ENCODE peak calls at places on chromosome 20, in nine cellular contexts. L is Right ventricle myocardium superior; E is left ventricle myocardium superior; Z is right cardiac atrium; J is naive thymus-derived CD8-positive, alpha-beta T cell; W is activated CD8-positive, alpha-beta T cell treated with anti-CD3 and anti-CD28 coated beads for 36 hours; Y is foreskin keratinocyte; X is T-cell; K is CD8-positive, alpha-beta T cell. U is an unnamed sample.

GRCh38 chr20:403582-403957 is 4.5 kb upstream of the RBCK1 start:
- ATAC-seq in L (no peak), E (no peak), Z (no peak), J (no peak), W (no peak), Y (no peak), X (no peak), K (no peak), U (no peak)

GRCh38 chr20:63392465-63393365 is 31.6 kb upstream of the CHRNA4 start:
- ATAC-seq in L (no peak), E (no peak), Z (no peak), J (no peak), W (no peak), Y (no peak), X (no peak), K (no peak), U (no peak)

GRCh38 chr20:59176812-59177211 is 13.2 kb downstream of the ZNF831 start:
- ATAC-seq in L (no peak), E (no peak), Z (no peak), J (no peak), W (no peak), Y (no peak), X (no peak), K (no peak), U (no peak)

GRCh38 chr20:46562373-46563169 is 12.1 kb upstream of the OCSTAMP start:
- ATAC-seq in L (peak), E (peak), Z (peak), J (peak), W (peak), Y (peak), X (peak), K (peak), U (peak)

GRCh38 chr20:3785240-3786125 is 1.1 kb downstream of the CENPB start:
- ATAC-seq in L (peak), E (peak), Z (peak), J (no peak), W (no peak), Y (no peak), X (no peak), K (no peak), U (no peak)

GRCh38 chr20:11716239-11716944 is 201.3 kb upstream of the BTBD3 start:
- ATAC-seq in L (no peak), E (no peak), Z (no peak), J (no peak), W (peak), Y (peak), X (no peak), K (no peak), U (no peak)

GRCh38 chr20:20606046-20606445 is 106.4 kb downstream of the RALGAPA2 start:
- ATAC-seq in L (no peak), E (no peak), Z (no peak), J (no peak), W (no peak), Y (no peak), X (no peak), K (no peak), U (no peak)

GRCh38 chr20:43923917-43924316 is 9.3 kb downstream of the TOX2 start:
- ATAC-seq in L (no peak), E (no peak), Z (no peak), J (no peak), W (no peak), Y (no peak), X (no peak), K (no peak), U (no peak)